ENCODE peak calls at places on chromosomes 13 and 19, in eight cellular contexts. G is GM06990, Z is upper lobe of left lung, A is suprapubic skin, E is neural progenitor cell, I is PC-3, B is heart right ventricle, V is GM23338. U is an unnamed sample.

GRCh38 chr19:38650911-38651584 is 3.6 kb downstream of the ACTN4 start:
- DNase-seq in V (no peak), A (no peak), G (no peak), I (peak), Z (no peak), B (no peak), E (no peak), U (no peak)

GRCh38 chr19:11921852-11922495 is 2.9 kb upstream of the ZNF700 start:
- DNase-seq in I (no peak), E (no peak), A (no peak), B (no peak), G (no peak), Z (no peak), V (no peak), U (no peak)

GRCh38 chr19:1037553-1038115 is 2.3 kb upstream of the ABCA7 start:
- DNase-seq in B (no peak), E (no peak), Z (peak), I (no peak), A (no peak), G (peak), V (no peak), U (no peak)

GRCh38 chr13:43377149-43377548 is 353.8 kb downstream of the DNAJC15 start:
- DNase-seq in V (no peak), I (no peak), E (no peak), G (no peak), Z (no peak), A (no peak), B (peak), U (no peak)

GRCh38 chr19:54631489-54631888 is 1.2 kb downstream of the LILRB1 start:
- DNase-seq in I (no peak), G (no peak), A (no peak), E (no peak), Z (no peak), V (no peak), B (no peak), U (no peak)

GRCh38 chr19:15320118-15320517 is 12.2 kb downstream of the BRD4 start:
- DNase-seq in B (no peak), V (no peak), I (no peak), Z (no peak), E (no peak), A (no peak), G (no peak), U (no peak)

GRCh38 chr19:48968179-48968661 is 3.1 kb downstream of the FTL start:
- DNase-seq in E (no peak), I (no peak), G (no peak), B (no peak), Z (no peak), A (no peak), V (no peak), U (no peak)

GRCh38 chr19:28327905-28328304 is 885.0 kb downstream of the UQCRFS1 start:
- DNase-seq in I (no peak), G (no peak), A (no peak), E (no peak), V (no peak), Z (no peak), B (no peak), U (no peak)

GRCh38 chr19:15181394-15181793 is 19.4 kb downstream of the NOTCH3 start:
- DNase-seq in G (no peak), I (no peak), V (peak), A (no peak), E (no peak), Z (peak), B (no peak), U (no peak)

GRCh38 chr19:46717716-46718143 is 816 bp upstream of the PRKD2 start:
- DNase-seq in B (no peak), V (no peak), E (no peak), A (no peak), I (no peak), G (no peak), Z (no peak), U (no peak)

GRCh38 chr19:2079076-2079864 is 16.9 kb downstream of the MOB3A start:
- DNase-seq in V (no peak), G (no peak), A (no peak), I (no peak), E (no peak), B (no peak), Z (peak), U (no peak)

GRCh38 chr19:22533761-22534160 is 100.4 kb upstream of the ZNF492 start:
- DNase-seq in A (no peak), E (no peak), Z (no peak), B (no peak), V (no peak), I (no peak), G (no peak), U (no peak)

GRCh38 chr19:3544054-3544376 is 5.0 kb downstream of the TEKTIP1 start:
- DNase-seq in I (no peak), G (no peak), A (no peak), B (no peak), Z (peak), E (no peak), V (no peak), U (no peak)

GRCh38 chr13:50284540-50284939 is 269.3 kb downstream of the KCNRG start:
- DNase-seq in V (no peak), Z (no peak), E (no peak), A (no peak), I (no peak), G (peak), B (no peak), U (no peak)

GRCh38 chr13:75271851-75272250 is 210.1 kb downstream of the TBC1D4 start:
- DNase-seq in V (no peak), Z (no peak), I (no peak), A (no peak), B (no peak), G (no peak), E (no peak), U (no peak)

GRCh38 chr19:639251-640155 is at the start of gene FGF22:
- DNase-seq in B (peak), V (peak), I (peak), A (peak), Z (peak), E (peak), G (peak), U (peak)

GRCh38 chr13:112579310-112579843 is 8.6 kb downstream of the TUBGCP3 start:
- DNase-seq in B (no peak), G (no peak), E (no peak), I (no peak), V (no peak), Z (peak), A (no peak), U (no peak)
- TF ChIP-seq CTCF in B (no peak), G (no peak), E (no peak), I (no peak), V (no peak), Z (no peak), A (no peak), U (no peak)

DNA sequence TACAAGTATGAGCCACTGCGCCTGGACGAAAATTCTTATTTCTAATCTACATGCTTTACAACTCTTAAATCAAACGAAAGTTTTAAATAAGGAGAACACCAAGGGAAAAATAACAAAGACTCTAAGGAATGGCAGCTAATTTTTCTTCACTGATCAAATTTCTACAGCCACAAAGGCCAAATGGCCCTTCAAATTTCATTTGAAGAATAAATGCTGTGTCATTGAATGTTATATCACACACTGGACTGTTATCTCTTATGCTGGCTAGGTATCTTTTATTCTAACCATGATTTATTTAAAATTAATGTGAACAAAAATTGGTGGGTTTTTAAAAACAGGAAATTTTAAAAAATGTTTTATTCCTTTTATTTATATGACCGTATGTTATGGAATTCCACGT is 14.1 kb downstream of the SMAD9 start:
- DNase-seq in I (no peak), E (no peak), G (no peak), A (no peak), V (no peak), Z (no peak), B (no peak), U (no peak)
- H3K4me3 ChIP-seq in I (no peak), E (no peak), G (no peak), A (no peak), V (no peak), Z (no peak), B (no peak), U (no peak)

GRCh38 chr19:56297010-56297409 is 17.6 kb downstream of the ZSCAN5A start:
- DNase-seq in I (no peak), Z (no peak), B (no peak), V (no peak), G (no peak), A (no peak), E (no peak), U (no peak)

GRCh38 chr19:56304243-56304642 is 10.4 kb downstream of the ZSCAN5A start:
- DNase-seq in V (no peak), A (no peak), E (no peak), B (no peak), Z (no peak), G (no peak), I (no peak), U (no peak)

GRCh38 chr19:56299688-56300087 is 15.0 kb downstream of the ZSCAN5A start:
- DNase-seq in I (no peak), G (no peak), Z (no peak), A (no peak), E (no peak), B (no peak), V (no peak), U (no peak)

GRCh38 chr19:56301886-56302620 is 12.6 kb downstream of the ZSCAN5A start:
- DNase-seq in Z (no peak), E (no peak), A (no peak), V (no peak), B (no peak), I (no peak), G (no peak), U (no peak)

DNA sequence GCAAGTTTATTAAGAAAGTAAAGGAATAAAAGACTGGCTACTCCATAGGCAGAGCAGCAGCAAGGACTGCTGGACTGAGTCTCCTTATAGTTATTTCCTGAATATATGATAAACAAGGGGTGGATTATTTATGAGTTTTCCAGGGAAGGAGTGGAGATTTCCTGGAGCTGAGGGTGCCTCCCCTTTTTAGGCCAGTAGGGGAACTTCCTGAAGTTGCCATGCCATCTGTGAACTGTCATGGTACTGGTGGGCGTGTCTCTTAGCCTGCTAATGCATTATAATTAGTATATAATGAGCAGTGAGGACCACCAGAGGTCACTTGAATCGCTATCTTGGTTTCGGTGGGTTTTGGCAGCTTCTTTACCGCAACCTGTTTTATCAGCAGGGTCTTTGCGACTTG is 13.5 kb downstream of the ZSCAN5A start:
- DNase-seq in V (peak), G (no peak), E (no peak), I (peak), Z (no peak), A (no peak), B (no peak), U (no peak)
- TF ChIP-seq CTCF in V (peak), G (peak), E (peak), I (peak), Z (no peak), A (no peak), B (no peak), U (no peak)

GRCh38 chr19:6011206-6011605 is 33.3 kb upstream of the RANBP3 start:
- DNase-seq in B (no peak), I (no peak), Z (no peak), A (no peak), E (no peak), G (no peak), V (no peak), U (no peak)

GRCh38 chr19:6010107-6010506 is 32.2 kb upstream of the RANBP3 start:
- DNase-seq in B (no peak), V (no peak), E (no peak), A (no peak), I (no peak), G (no peak), Z (no peak), U (no peak)

GRCh38 chr19:6012416-6013170 is 34.7 kb upstream of the RANBP3 start:
- DNase-seq in I (no peak), B (no peak), Z (no peak), E (no peak), G (no peak), V (no peak), A (no peak), U (no peak)

GRCh38 chr19:6014551-6015135 is 36.7 kb upstream of the RANBP3 start:
- DNase-seq in A (no peak), G (no peak), I (no peak), B (no peak), E (no peak), Z (no peak), V (no peak), U (no peak)

DNA sequence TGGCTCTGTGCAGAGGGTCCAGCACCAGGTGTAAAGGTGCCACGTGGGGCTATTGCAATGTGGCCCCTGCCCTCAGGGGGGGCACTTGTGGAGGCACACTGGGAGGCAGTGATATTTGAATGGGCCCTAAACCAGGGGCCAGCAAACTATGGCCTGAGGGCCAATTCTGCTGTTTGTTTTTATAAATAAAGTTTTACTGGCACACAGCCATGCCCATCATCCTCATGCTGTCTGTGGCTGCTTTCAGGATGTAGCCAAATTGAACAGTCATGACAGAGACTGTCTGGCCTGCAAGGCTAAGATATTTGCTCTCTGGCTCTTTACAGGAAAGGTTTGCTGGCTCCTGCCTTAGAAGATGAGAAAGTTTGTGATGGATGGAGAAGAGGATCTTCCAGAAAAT is 33.9 kb upstream of the RANBP3 start:
- DNase-seq in I (no peak), B (no peak), E (no peak), Z (no peak), G (no peak), A (no peak), V (no peak), U (no peak)
- H3K4me3 ChIP-seq in I (no peak), B (no peak), E (no peak), Z (no peak), G (no peak), A (no peak), V (no peak), U (no peak)

DNA sequence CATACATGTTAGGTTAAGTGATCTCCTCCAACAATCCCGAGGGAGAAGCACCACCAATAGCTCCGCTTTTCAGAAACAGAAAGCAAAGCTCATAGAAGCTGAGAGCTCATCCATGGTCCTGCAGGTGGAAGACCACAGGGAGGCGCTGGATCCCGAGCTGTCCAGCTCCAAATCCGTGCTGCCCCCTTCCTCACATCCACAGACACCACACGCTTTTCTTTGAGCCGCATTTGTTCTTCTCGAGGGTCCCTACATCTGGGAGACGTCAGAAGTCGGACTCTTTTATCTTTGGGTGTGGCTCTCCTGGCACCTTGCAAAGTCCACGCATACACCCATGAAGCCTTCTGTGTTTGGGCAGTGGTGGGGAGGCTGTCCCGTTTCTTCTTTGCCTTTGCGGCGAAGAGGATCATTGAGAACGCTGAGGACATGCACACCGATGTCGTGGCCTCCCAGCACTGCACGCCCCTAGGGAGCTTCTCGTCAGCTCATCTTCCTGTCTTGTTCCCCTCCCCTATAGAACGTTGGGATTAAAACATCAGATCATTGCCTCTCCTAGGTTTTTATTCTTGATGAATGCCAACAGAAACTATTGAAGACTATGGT is 184.8 kb downstream of the TEX29 start:
- DNase-seq in Z (no peak), B (no peak), G (no peak), A (peak), V (peak), I (peak), E (peak), U (no peak)
- TF ChIP-seq CTCF in Z (no peak), B (no peak), G (no peak), A (no peak), V (peak), I (peak), E (peak), U (no peak)

DNA sequence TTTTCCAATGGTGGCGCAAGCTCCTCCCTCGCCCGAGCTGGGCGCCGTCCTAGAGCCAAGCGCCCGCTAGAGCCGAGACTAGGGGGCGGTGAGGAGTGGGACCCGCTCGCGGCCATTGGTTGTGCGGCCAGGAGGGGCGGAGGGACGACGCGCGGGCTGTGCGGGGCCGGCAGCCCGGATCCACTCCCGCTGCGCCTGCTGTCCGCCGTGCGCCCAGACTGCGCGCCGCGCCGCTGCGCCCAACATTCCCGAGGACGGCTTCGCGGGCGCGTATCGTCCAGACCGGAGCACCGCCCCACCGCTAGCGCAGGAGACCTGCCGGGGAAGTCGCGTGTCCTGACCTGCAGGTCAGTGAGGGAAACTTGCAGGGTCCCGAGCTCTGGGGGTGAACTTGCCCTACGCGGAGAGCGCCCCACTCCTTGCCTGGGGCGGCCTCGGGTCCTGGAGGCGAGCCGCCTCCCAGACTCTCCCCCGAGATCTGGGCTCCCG is at the start of gene SERTM1:
- DNase-seq in I (no peak), B (peak), A (peak), V (peak), Z (peak), G (peak), E (peak), U (peak)
- H3K4me3 ChIP-seq in I (no peak), B (peak), A (peak), V (peak), Z (peak), G (no peak), E (peak), U (peak)

DNA sequence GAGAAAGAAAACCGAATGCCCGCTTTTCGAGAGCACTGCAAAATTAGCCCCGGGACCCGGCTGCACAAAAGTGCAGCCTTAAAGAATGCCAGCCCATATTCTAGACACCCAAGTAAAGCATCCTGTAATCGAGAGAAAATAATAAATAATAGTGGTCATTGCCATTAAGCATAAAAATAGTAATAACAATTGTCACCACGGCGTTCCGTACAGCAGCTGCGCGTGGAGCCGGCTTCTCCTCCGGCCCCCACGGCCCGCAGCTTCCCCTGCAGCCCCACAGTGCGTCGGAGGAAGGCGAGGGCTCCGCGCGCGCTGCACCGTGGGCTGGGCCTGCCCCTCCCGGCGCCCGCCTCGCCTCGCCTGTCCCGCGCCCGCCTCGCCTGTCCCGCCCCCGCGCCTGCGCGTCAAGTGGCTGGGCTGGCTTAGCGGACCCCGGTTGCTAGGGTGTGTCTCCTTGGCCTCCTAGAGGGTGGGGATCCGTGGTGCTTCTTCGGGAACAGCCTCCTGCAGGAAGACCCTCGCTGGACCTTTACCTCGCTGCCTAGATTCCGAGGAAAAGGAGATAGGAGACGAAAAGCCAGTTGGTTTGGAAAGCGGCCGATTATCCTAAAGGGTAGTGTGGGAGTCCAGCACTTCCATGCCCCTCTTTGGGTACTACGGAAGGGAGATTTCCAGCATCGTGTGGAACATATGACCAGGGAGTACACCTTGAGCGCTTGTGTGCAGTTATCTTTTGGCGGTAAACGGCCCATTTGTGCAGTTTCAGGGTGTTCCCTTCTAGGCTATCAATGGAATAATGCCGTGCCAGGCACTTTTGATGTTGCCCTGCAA is at the start of gene LRRC63:
- DNase-seq in B (peak), G (peak), V (peak), Z (peak), E (peak), I (peak), A (peak), U (no peak)
- TF ChIP-seq CTCF in B (no peak), G (no peak), V (no peak), Z (peak), E (no peak), I (no peak), A (no peak), U (no peak)

DNA sequence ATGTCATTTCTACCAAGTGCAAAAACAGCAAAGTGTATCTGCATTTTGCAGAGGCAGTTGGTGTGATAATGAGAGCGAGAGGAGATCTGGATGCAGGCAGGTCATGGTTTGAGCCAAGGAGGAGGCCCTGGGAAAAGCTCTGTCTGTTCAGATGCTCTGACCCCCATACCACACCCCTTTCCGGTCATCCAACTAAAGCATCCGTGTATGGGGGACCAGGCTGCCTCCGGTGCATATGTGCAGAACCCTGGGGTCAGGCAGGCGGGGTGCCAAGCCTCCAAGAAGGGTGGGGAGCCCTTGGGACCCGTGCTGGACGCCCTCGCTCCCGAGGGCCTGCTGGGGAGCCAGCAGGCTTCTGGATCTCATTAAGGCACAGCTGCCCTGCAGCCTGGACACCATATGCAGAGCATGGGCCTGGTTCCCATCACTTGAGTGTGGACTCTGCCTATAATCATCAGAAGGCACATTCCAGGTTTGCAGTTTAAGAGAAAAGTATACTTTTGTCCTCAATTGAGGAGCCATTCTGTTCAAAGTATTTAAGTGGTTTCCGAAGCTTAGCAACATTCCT is 56.1 kb downstream of the ALOX5AP start:
- DNase-seq in E (no peak), B (peak), G (no peak), A (no peak), Z (peak), V (no peak), I (no peak), U (no peak)
- H3K4me3 ChIP-seq in E (no peak), B (no peak), G (no peak), A (no peak), Z (no peak), V (no peak), I (no peak), U (no peak)